ENCODE peak calls at places on chromosome 5, in ten cellular contexts. W is hippocampal formation; F is stimulated activated CD4-positive, alpha-beta T cell treated with anti-CD3 and anti-CD28 coated beads, Interleukin-2, amount 100 ng/mL, for 4 hours; M is posterior vena cava; Q is cardiac fibroblast; Y is CD4-positive, alpha-beta T cell; T is NCI-H1105 treated with DMSO at 0.1 percent for 48 hours; C is HuH-7.5; X is activated CD4-positive, alpha-beta T cell treated with anti-CD3 and anti-CD28 coated beads, Interleukin-2, amount 10 ng/mL, durations not matched to agents 7 days and 5 days; G is LoVo. B is an unnamed sample.

GRCh38 chr5:140207250-140207954 is 32.4 kb downstream of the CYSTM1 start:
- DNase-seq in W (no peak), F (no peak), M (no peak), Q (no peak), Y (no peak), T (no peak), C (no peak), X (no peak), G (no peak), B (no peak)

GRCh38 chr5:19406576-19407365 is 581.2 kb downstream of the CDH18 start:
- DNase-seq in W (no peak), F (no peak), M (no peak), Q (no peak), Y (no peak), T (no peak), C (no peak), X (no peak), G (no peak), B (no peak)

GRCh38 chr5:138305797-138306196 is 25.8 kb downstream of the CDC25C start:
- DNase-seq in W (no peak), F (no peak), M (no peak), Q (no peak), Y (no peak), T (peak; percentile 64), C (no peak), X (no peak), G (no peak), B (no peak)

GRCh38 chr5:142017832-142018427 is 5.1 kb upstream of the GNPDA1 start:
- DNase-seq in W (no peak), F (no peak), M (no peak), Q (peak; percentile 33), Y (no peak), T (no peak), C (no peak), X (no peak), G (no peak), B (no peak)

GRCh38 chr5:122030251-122030650 is 47.8 kb downstream of the LOX start:
- DNase-seq in W (no peak), F (no peak), M (no peak), Q (peak; percentile 31), Y (no peak), T (no peak), C (peak; percentile 3), X (no peak), G (no peak), B (no peak)

GRCh38 chr5:37121465-37121864 is 127.7 kb downstream of the CPLANE1 start:
- DNase-seq in W (no peak), F (no peak), M (no peak), Q (peak; percentile 4), Y (no peak), T (no peak), C (no peak), X (no peak), G (no peak), B (no peak)

GRCh38 chr5:174675916-174676315 is 48.5 kb upstream of the MSX2 start:
- DNase-seq in W (no peak), F (no peak), M (no peak), Q (no peak), Y (no peak), T (no peak), C (no peak), X (no peak), G (no peak), B (no peak)

GRCh38 chr5:142466195-142466951 is 141.6 kb upstream of the SPRY4 start:
- DNase-seq in W (no peak), F (no peak), M (no peak), Q (peak; percentile 78), Y (no peak), T (no peak), C (no peak), X (no peak), G (no peak), B (peak; percentile 81)

GRCh38 chr5:39520232-39520572 is 95.4 kb upstream of the DAB2 start:
- DNase-seq in W (no peak), F (no peak), M (no peak), Q (peak; percentile 94), Y (no peak), T (no peak), C (no peak), X (no peak), G (no peak), B (peak; percentile 81)

GRCh38 chr5:137627730-137628129 is 108.2 kb downstream of the KLHL3 start:
- DNase-seq in W (no peak), F (no peak), M (no peak), Q (no peak), Y (no peak), T (no peak), C (no peak), X (no peak), G (no peak), B (no peak)

GRCh38 chr5:160792281-160792680 is 59.7 kb downstream of the ATP10B start:
- DNase-seq in W (no peak), F (no peak), M (no peak), Q (no peak), Y (no peak), T (no peak), C (no peak), X (no peak), G (no peak), B (no peak)

GRCh38 chr5:102295534-102296228 is 403 bp downstream of the SLCO4C1 start:
- DNase-seq in W (no peak), F (no peak), M (peak; percentile 80), Q (no peak), Y (no peak), T (peak; percentile 6), C (no peak), X (no peak), G (peak; percentile 8), B (no peak)

GRCh38 chr5:138833726-138834480 is 41.2 kb downstream of the LRRTM2 start:
- DNase-seq in W (no peak), F (no peak), M (no peak), Q (no peak), Y (no peak), T (no peak), C (no peak), X (no peak), G (no peak), B (no peak)

B was measured in foreskin fibroblast.